ENCODE peak calls at places on chromosomes 16 and 17, in four cellular contexts. J is non-pigmented ciliary epithelial cell; Q is stimulated activated CD4-positive, alpha-beta T cell treated with anti-CD3 and anti-CD28 coated beads, TNF-alpha, amount 100 ng/mL, for 4 hours; E is epithelial cell of proximal tubule. I is an unnamed sample.

GRCh38 chr17:62892870-62893338 is 73.1 kb upstream of the TANC2 start:
- DNase-seq in Q (no peak), E (peak), J (no peak), I (peak)

GRCh38 chr17:44628234-44629188 is 27.8 kb upstream of the MEIOC start:
- DNase-seq in E (peak), Q (no peak), J (no peak), I (no peak)

GRCh38 chr16:14505846-14506245 is 124.2 kb downstream of the PARN start:
- DNase-seq in Q (no peak), E (no peak), J (peak), I (peak)

GRCh38 chr16:69839798-69840409 is 77.8 kb downstream of the WWP2 start:
- DNase-seq in E (no peak), Q (no peak), J (no peak), I (no peak)

GRCh38 chr17:66123163-66123562 is 68.8 kb downstream of the CEP112 start:
- DNase-seq in J (peak), E (no peak), Q (no peak), I (peak)

GRCh38 chr16:745739-746138 is 4.9 kb upstream of the CIAO3 start:
- DNase-seq in Q (no peak), J (no peak), E (no peak), I (no peak)

GRCh38 chr17:76379275-76379641 is 5.2 kb upstream of the SPHK1 start:
- DNase-seq in Q (no peak), E (no peak), J (no peak), I (no peak)

GRCh38 chr17:28862497-28862896 is 7.7 kb downstream of the ERAL1 start:
- DNase-seq in E (no peak), Q (no peak), J (no peak), I (no peak)

GRCh38 chr17:44269795-44270320 is 1.9 kb upstream of the SLC4A1 start:
- DNase-seq in Q (no peak), E (no peak), J (no peak), I (no peak)

GRCh38 chr16:88338896-88339295 is 43.9 kb upstream of the ZNF469 start:
- DNase-seq in E (no peak), Q (no peak), J (no peak), I (no peak)

GRCh38 chr17:78526231-78527025 is 50.8 kb downstream of the DNAH17 start:
- DNase-seq in J (no peak), Q (no peak), E (no peak), I (no peak)

GRCh38 chr16:72203401-72203800 is 31.4 kb upstream of the PMFBP1 start:
- DNase-seq in Q (no peak), J (no peak), E (no peak), I (peak)

GRCh38 chr17:65594585-65594940 is 33.1 kb upstream of the AXIN2 start:
- DNase-seq in J (no peak), E (no peak), Q (no peak), I (peak)

GRCh38 chr16:259226-259625 is 16.5 kb downstream of the RGS11 start:
- DNase-seq in Q (no peak), E (no peak), J (no peak), I (no peak)

GRCh38 chr17:40326014-40326831 is 17.2 kb downstream of the RARA start:
- DNase-seq in J (no peak), E (no peak), Q (no peak), I (no peak)

GRCh38 chr17:6797718-6798351 is 21.8 kb downstream of the FBXO39 start:
- DNase-seq in J (no peak), E (no peak), Q (no peak), I (no peak)

GRCh38 chr17:66348605-66349165 is 46.3 kb downstream of the PRKCA start:
- DNase-seq in E (peak), Q (no peak), J (peak), I (peak)